ENCODE peak calls at places on chromosome 18, in four cellular contexts. D is endothelial cell, G is GM12891, T is cardiac fibroblast. X is an unnamed sample.
A peak's percentile ranks its signal among the peaks of the same experiment; 100 is the strongest.

GRCh38 chr18:56315363-56315762 is 323.0 kb downstream of the TXNL1 start:
- DNase-seq in D (no peak), G (no peak), T (peak; percentile 43), X (no peak)

GRCh38 chr18:49459404-49460171 is 857 bp downstream of the DYM start:
- DNase-seq in D (no peak), G (no peak), T (peak; percentile 40), X (peak; percentile 13)

GRCh38 chr18:295756-296155 is 27.9 kb upstream of the THOC1 start:
- DNase-seq in D (no peak), G (no peak), T (no peak), X (no peak)

GRCh38 chr18:68397241-68398035 is 317.5 kb downstream of the TMX3 start:
- DNase-seq in D (no peak), G (no peak), T (peak; percentile 81), X (no peak)

GRCh38 chr18:60892441-60892840 is 440.8 kb upstream of the CDH20 start:
- DNase-seq in D (no peak), G (no peak), T (peak; percentile 70), X (no peak)

GRCh38 chr18:58529714-58530354 is 99.1 kb downstream of the ALPK2 start:
- DNase-seq in D (peak; percentile 71), G (no peak), T (peak; percentile 75), X (peak; percentile 82)

GRCh38 chr18:48360376-48361021 is 48.7 kb downstream of the ZBTB7C start:
- DNase-seq in D (no peak), G (no peak), T (no peak), X (no peak)

GRCh38 chr18:51405683-51406477 is 208.4 kb upstream of the MEX3C start:
- DNase-seq in D (no peak), G (no peak), T (no peak), X (no peak)

GRCh38 chr18:61817086-61817485 is 75.7 kb downstream of the RNF152 start:
- DNase-seq in D (no peak), G (no peak), T (peak; percentile 46), X (no peak)

GRCh38 chr18:66167829-66168463 is 417.1 kb downstream of the CDH7 start:
- DNase-seq in D (no peak), G (no peak), T (no peak), X (no peak)

GRCh38 chr18:23388357-23388756 is 64.7 kb upstream of the RIOK3 start:
- DNase-seq in D (no peak), G (no peak), T (no peak), X (no peak)

GRCh38 chr18:6205706-6206105 is 209.0 kb downstream of the L3MBTL4 start:
- DNase-seq in D (no peak), G (no peak), T (peak; percentile 12), X (no peak)

GRCh38 chr18:50465211-50466153 is 90.6 kb downstream of the SKA1 start:
- DNase-seq in D (no peak), G (no peak), T (no peak), X (no peak)

GRCh38 chr18:79571221-79572092 is 108.1 kb upstream of the CTDP1 start:
- DNase-seq in D (no peak), G (no peak), T (no peak), X (no peak)

GRCh38 chr18:3709166-3709565 is 259.2 kb downstream of the TGIF1 start:
- DNase-seq in D (no peak), G (no peak), T (no peak), X (no peak)

GRCh38 chr18:70289351-70290330 is 796 bp downstream of the SOCS6 start:
- DNase-seq in D (peak; percentile 58), G (peak; percentile 57), T (peak; percentile 49), X (peak; percentile 78)

GRCh38 chr18:55968550-55968949 is 380.6 kb upstream of the TCF4 start:
- DNase-seq in D (no peak), G (no peak), T (peak; percentile 15), X (no peak)

GRCh38 chr18:47204908-47205522 is 28.9 kb upstream of the IER3IP1 start:
- DNase-seq in D (peak; percentile 71), G (no peak), T (peak; percentile 68), X (peak; percentile 66)

GRCh38 chr18:59691046-59691395 is 6.2 kb downstream of the CCBE1 start:
- DNase-seq in D (no peak), G (no peak), T (peak; percentile 38), X (no peak)

GRCh38 chr18:61702007-61702406 is 190.8 kb downstream of the RNF152 start:
- DNase-seq in D (no peak), G (no peak), T (peak; percentile 89), X (no peak)

GRCh38 chr18:59906203-59906602 is 6.4 kb downstream of the PMAIP1 start:
- DNase-seq in D (no peak), G (no peak), T (no peak), X (no peak)

GRCh38 chr18:47174545-47175116 is 1.5 kb downstream of the IER3IP1 start:
- DNase-seq in D (no peak), G (no peak), T (no peak), X (no peak)

GRCh38 chr18:57859314-57859713 is 56.2 kb upstream of the ATP8B1 start:
- DNase-seq in D (no peak), G (peak; percentile 16), T (peak; percentile 55), X (peak; percentile 14)

GRCh38 chr18:44510376-44510775 is 170.3 kb upstream of the SETBP1 start:
- DNase-seq in D (no peak), G (no peak), T (no peak), X (no peak)

GRCh38 chr18:48975221-48975816 is 24.6 kb upstream of the SMAD7 start:
- DNase-seq in D (no peak), G (no peak), T (no peak), X (peak; percentile 50)

GRCh38 chr18:48983793-48984437 is 33.1 kb upstream of the SMAD7 start:
- DNase-seq in D (no peak), G (no peak), T (peak; percentile 46), X (no peak)

GRCh38 chr18:70368903-70369302 is 80.1 kb downstream of the SOCS6 start:
- DNase-seq in D (no peak), G (no peak), T (peak; percentile 49), X (no peak)

GRCh38 chr18:59057969-59058368 is 81.7 kb upstream of the SEC11C start:
- DNase-seq in D (no peak), G (no peak), T (peak; percentile 78), X (no peak)

GRCh38 chr18:66432636-66433035 is 171.3 kb downstream of the CDH19 start:
- DNase-seq in D (no peak), G (no peak), T (no peak), X (no peak)

GRCh38 chr18:28455971-28456370 is 279.0 kb upstream of the CDH2 start:
- DNase-seq in D (no peak), G (no peak), T (no peak), X (no peak)

GRCh38 chr18:59898093-59898492 is 1.7 kb upstream of the PMAIP1 start:
- DNase-seq in D (no peak), G (no peak), T (no peak), X (no peak)

GRCh38 chr18:35203001-35203553 is 37.8 kb upstream of the ZNF397 start:
- DNase-seq in D (no peak), G (no peak), T (no peak), X (no peak)